ENCODE peak calls at places on chromosome 9, in seven cellular contexts. C is HFF-Myc, I is fibroblast of the aortic adventitia, T is heart left ventricle, P is brain microvascular endothelial cell, Q is lung, Y is neural progenitor cell. R is an unnamed sample.

GRCh38 chr9:137583347-137583746 is 4.6 kb upstream of the DPH7 start:
- DNase-seq in P (no peak), Q (no peak), I (no peak), Y (no peak), T (no peak), C (no peak), R (no peak)

GRCh38 chr9:71768388-71769174 is at the start of gene CEMIP2:
- DNase-seq in T (peak), Y (peak), Q (peak), C (no peak), P (peak), I (peak), R (peak)

GRCh38 chr9:88651682-88652633 is 117.0 kb downstream of the NXNL2 start:
- DNase-seq in T (peak), C (peak), P (peak), Q (peak), I (peak), Y (no peak), R (peak)

GRCh38 chr9:734831-735511 is 106.5 kb upstream of the DMRT1 start:
- DNase-seq in I (peak), Y (no peak), T (peak), Q (no peak), P (peak), C (peak), R (peak)

GRCh38 chr9:18665947-18666346 is 192.0 kb downstream of the ADAMTSL1 start:
- DNase-seq in C (no peak), Q (no peak), Y (no peak), T (no peak), P (no peak), I (peak), R (no peak)

GRCh38 chr9:37730256-37730655 is 23.3 kb upstream of the TRMT10B start:
- DNase-seq in Y (no peak), C (no peak), I (no peak), T (no peak), Q (no peak), P (no peak), R (no peak)

GRCh38 chr9:108680946-108681345 is 174.8 kb downstream of the ACTL7B start:
- DNase-seq in C (no peak), Y (no peak), P (no peak), I (no peak), T (no peak), Q (no peak), R (peak)

GRCh38 chr9:104091708-104092107 is 2.4 kb upstream of the SMC2 start:
- DNase-seq in Y (peak), P (peak), C (no peak), Q (peak), T (peak), I (peak), R (peak)

GRCh38 chr9:81874926-81875325 is 53.3 kb upstream of the SPATA31D4 start:
- DNase-seq in T (no peak), P (peak), Y (no peak), Q (no peak), I (peak), C (peak), R (no peak)

GRCh38 chr9:37503736-37504135 is 18.0 kb downstream of the POLR1E start:
- DNase-seq in P (peak), T (peak), Q (peak), I (no peak), C (no peak), Y (no peak), R (no peak)

GRCh38 chr9:106745876-106746275 is 117.1 kb upstream of the ZNF462 start:
- DNase-seq in C (no peak), T (no peak), P (no peak), Y (no peak), I (no peak), Q (no peak), R (no peak)

GRCh38 chr9:2602704-2603116 is 18.9 kb upstream of the VLDLR start:
- DNase-seq in T (no peak), Q (no peak), Y (no peak), I (peak), P (no peak), C (no peak), R (no peak)

GRCh38 chr9:88741335-88741734 is 206.4 kb downstream of the NXNL2 start:
- DNase-seq in T (no peak), C (no peak), Y (peak), I (no peak), P (no peak), Q (no peak), R (no peak)

GRCh38 chr9:86163503-86163902 is 64.1 kb upstream of the GOLM1 start:
- DNase-seq in Y (no peak), I (no peak), Q (no peak), T (no peak), P (no peak), C (no peak), R (no peak)

GRCh38 chr9:87567566-87567965 is 69.9 kb downstream of the DAPK1 start:
- DNase-seq in P (no peak), I (peak), T (no peak), Y (no peak), Q (no peak), C (no peak), R (no peak)
- H3K4me3 ChIP-seq in P (no peak), I (peak), T (no peak), Y (no peak), Q (no peak), C (no peak), R (no peak)

GRCh38 chr9:126619336-126619919 is 5.7 kb downstream of the LMX1B start:
- DNase-seq in Q (no peak), T (no peak), C (no peak), P (no peak), I (no peak), Y (no peak), R (no peak)
- H3K4me3 ChIP-seq in Q (no peak), T (no peak), C (no peak), P (no peak), I (no peak), Y (no peak), R (no peak)

GRCh38 chr9:133959171-133959570 is 33.0 kb downstream of the VAV2 start:
- DNase-seq in T (peak), Q (no peak), I (no peak), C (no peak), P (no peak), Y (no peak), R (no peak)

GRCh38 chr9:133958756-133959155 is 33.4 kb downstream of the VAV2 start:
- DNase-seq in I (no peak), C (no peak), P (no peak), Q (no peak), T (no peak), Y (no peak), R (no peak)

GRCh38 chr9:133961226-133962165 is 30.6 kb downstream of the VAV2 start:
- DNase-seq in P (no peak), Q (no peak), I (no peak), Y (no peak), T (peak), C (no peak), R (no peak)

GRCh38 chr9:133960568-133961129 is 31.5 kb downstream of the VAV2 start:
- DNase-seq in T (peak), Q (peak), I (peak), C (no peak), P (no peak), Y (peak), R (peak)

GRCh38 chr9:133959966-133960567 is 32.1 kb downstream of the VAV2 start:
- DNase-seq in Y (no peak), C (no peak), Q (no peak), T (peak), P (no peak), I (no peak), R (no peak)
- H3K4me3 ChIP-seq in Y (no peak), C (no peak), Q (no peak), T (no peak), P (no peak), I (no peak), R (no peak)

GRCh38 chr9:33506626-33507370 is 17.3 kb upstream of the ANKRD18B start:
- DNase-seq in P (peak), Q (peak), T (no peak), I (peak), C (peak), Y (no peak), R (no peak)
- H3K4me3 ChIP-seq in P (peak), Q (no peak), T (no peak), I (peak), C (no peak), Y (no peak), R (no peak)

GRCh38 chr9:123933801-123934200 is 3.9 kb upstream of the DENND1A start:
- DNase-seq in C (no peak), T (no peak), I (no peak), Q (no peak), Y (no peak), P (no peak), R (no peak)
- H3K4me3 ChIP-seq in C (no peak), T (no peak), I (no peak), Q (no peak), Y (no peak), P (no peak), R (no peak)

DNA sequence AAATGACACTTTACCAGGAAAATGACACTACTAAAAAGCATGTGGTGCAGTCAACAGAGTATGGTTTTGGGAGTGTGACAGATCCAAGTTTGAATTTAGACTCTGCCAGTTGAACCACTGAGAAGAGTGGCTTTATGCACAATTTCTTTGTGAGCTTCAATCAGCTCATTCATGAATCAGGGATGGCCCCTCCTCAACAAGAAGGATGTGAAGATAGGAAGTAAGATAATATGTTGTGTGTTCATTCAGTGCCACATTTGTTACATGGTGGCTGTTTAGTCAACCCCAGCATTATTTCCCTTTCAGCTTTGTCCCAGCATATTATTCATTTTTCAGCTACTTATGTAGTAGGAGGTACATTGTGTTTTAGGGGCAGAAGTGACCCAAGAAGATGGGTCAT is 140.1 kb downstream of the TLE4 start:
- DNase-seq in Q (no peak), Y (no peak), P (no peak), T (no peak), I (no peak), C (no peak), R (no peak)
- H3K4me3 ChIP-seq in Q (no peak), Y (no peak), P (no peak), T (no peak), I (no peak), C (no peak), R (no peak)

R was measured in right atrium auricular region.